ENCODE peak calls at places on chromosomes 4 and X, in eight cellular contexts. One of them, this sample, is unnamed.

GRCh38 chr4:5460106-5460801 is 248.1 kb downstream of the EVC2 start:
- DNase-seq in GM12878: no peak
- DNase-seq in K562: peak; percentile 52
- DNase-seq in HepG2: peak; percentile 13
- DNase-seq in SK-N-SH: peak; percentile 60
- DNase-seq in HCT116: peak; percentile 4
- DNase-seq in endothelial cell of umbilical vein: peak; percentile 7
- DNase-seq in H1: peak; percentile 38
- DNase-seq in this sample: peak; percentile 71

GRCh38 chr4:141802324-141802723 is 165.9 kb downstream of the IL15 start:
- DNase-seq in H1: no peak
- DNase-seq in HepG2: no peak
- DNase-seq in K562: no peak
- DNase-seq in GM12878: no peak
- DNase-seq in HCT116: no peak
- DNase-seq in SK-N-SH: no peak
- DNase-seq in endothelial cell of umbilical vein: no peak
- DNase-seq in this sample: no peak

GRCh38 chr4:5711479-5712184 is 631 bp downstream of the EVC start:
- DNase-seq in HepG2: peak; percentile 15
- DNase-seq in SK-N-SH: no peak
- DNase-seq in endothelial cell of umbilical vein: peak; percentile 43
- DNase-seq in GM12878: no peak
- DNase-seq in H1: no peak
- DNase-seq in K562: no peak
- DNase-seq in HCT116: no peak
- DNase-seq in this sample: peak; percentile 75

GRCh38 chr4:77344001-77344400 is 187.0 kb downstream of the CCNG2 start:
- DNase-seq in H1: no peak
- DNase-seq in K562: no peak
- DNase-seq in SK-N-SH: no peak
- DNase-seq in HCT116: no peak
- DNase-seq in endothelial cell of umbilical vein: no peak
- DNase-seq in HepG2: no peak
- DNase-seq in GM12878: no peak
- DNase-seq in this sample: no peak

GRCh38 chr4:110107868-110108267 is 90.5 kb downstream of the ELOVL6 start:
- DNase-seq in SK-N-SH: no peak
- DNase-seq in HepG2: no peak
- DNase-seq in GM12878: no peak
- DNase-seq in HCT116: no peak
- DNase-seq in H1: no peak
- DNase-seq in endothelial cell of umbilical vein: no peak
- DNase-seq in K562: no peak
- DNase-seq in this sample: no peak

GRCh38 chr4:6452897-6453687 is 19.3 kb downstream of the PPP2R2C start:
- DNase-seq in K562: no peak
- DNase-seq in GM12878: no peak
- DNase-seq in H1: no peak
- DNase-seq in endothelial cell of umbilical vein: no peak
- DNase-seq in SK-N-SH: no peak
- DNase-seq in HepG2: no peak
- DNase-seq in HCT116: no peak
- DNase-seq in this sample: no peak

GRCh38 chrX:103688949-103689348 is 2.5 kb upstream of the MORF4L2 start:
- DNase-seq in H1: no peak
- DNase-seq in endothelial cell of umbilical vein: peak; percentile 29
- DNase-seq in GM12878: no peak
- DNase-seq in HCT116: no peak
- DNase-seq in SK-N-SH: peak; percentile 27
- DNase-seq in HepG2: peak; percentile 21
- DNase-seq in K562: peak; percentile 11
- DNase-seq in this sample: peak; percentile 23

GRCh38 chr4:146370841-146371240 is 150.9 kb downstream of the SLC10A7 start:
- DNase-seq in HepG2: no peak
- DNase-seq in endothelial cell of umbilical vein: peak; percentile 20
- DNase-seq in K562: no peak
- DNase-seq in SK-N-SH: no peak
- DNase-seq in HCT116: no peak
- DNase-seq in GM12878: no peak
- DNase-seq in H1: no peak
- DNase-seq in this sample: no peak

DNA sequence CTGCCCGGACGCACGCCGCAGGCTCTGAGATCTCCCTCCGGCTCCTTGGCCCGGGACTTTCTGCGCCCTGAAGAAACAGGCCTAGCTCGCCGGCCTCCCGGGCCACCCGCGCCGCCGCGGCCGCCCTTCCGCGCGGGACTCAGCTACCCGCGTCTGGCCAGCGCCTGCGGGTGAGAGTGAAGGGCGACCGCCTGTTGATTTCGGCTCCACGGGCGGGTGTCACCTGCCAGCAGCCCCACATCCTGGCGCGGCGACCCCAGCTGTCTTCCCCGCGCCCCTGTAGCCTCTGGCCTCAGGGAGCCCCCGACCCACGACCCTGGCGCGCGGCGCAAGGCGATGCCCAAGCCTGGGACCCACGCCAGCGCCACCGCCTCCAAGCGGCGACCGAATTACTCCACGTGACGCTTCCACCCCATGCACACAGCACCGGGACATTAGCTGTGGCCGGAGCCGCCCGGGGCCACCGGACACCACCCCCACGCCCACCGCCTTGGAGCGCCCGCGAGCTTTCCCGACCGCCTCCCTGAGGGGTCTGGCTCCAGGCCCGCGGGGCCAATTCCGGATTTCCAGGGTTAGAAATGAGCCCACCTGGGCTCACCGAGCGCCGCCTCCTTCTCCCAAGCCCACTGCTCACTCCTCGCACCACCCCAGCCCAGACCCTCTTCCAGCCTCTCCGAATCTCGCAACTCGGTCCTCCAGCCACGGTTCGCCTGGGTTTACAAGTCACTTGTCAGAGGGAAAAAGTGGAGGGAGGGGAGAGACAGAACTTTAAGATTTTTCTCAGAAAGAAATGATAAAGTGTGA is 10.2 kb downstream of the ARX start:
- DNase-seq in K562: no peak
- DNase-seq in SK-N-SH: no peak
- DNase-seq in GM12878: no peak
- DNase-seq in HepG2: no peak
- DNase-seq in HCT116: no peak
- DNase-seq in endothelial cell of umbilical vein: no peak
- DNase-seq in H1: no peak
- DNase-seq in this sample: no peak
- H3K4me2 ChIP-seq in K562: no peak overlapping the region
- H3K4me2 ChIP-seq in SK-N-SH: no peak overlapping the region
- H3K4me2 ChIP-seq in GM12878: no peak overlapping the region
- H3K4me2 ChIP-seq in HepG2: peak overlapping the region; percentile 27
- H3K4me2 ChIP-seq in HCT116: no peak overlapping the region
- H3K4me2 ChIP-seq in endothelial cell of umbilical vein: no peak overlapping the region
- H3K4me2 ChIP-seq in H1: peak overlapping the region; percentile 70
- H3K4me2 ChIP-seq in this sample: peak overlapping the region; percentile 84

GRCh38 chr4:24559889-24560288 is 24.5 kb downstream of the DHX15 start:
- DNase-seq in H1: no peak
- DNase-seq in HCT116: no peak
- DNase-seq in endothelial cell of umbilical vein: no peak
- DNase-seq in HepG2: no peak
- DNase-seq in GM12878: no peak
- DNase-seq in K562: no peak
- DNase-seq in SK-N-SH: no peak
- DNase-seq in this sample: no peak
- H3K4me1 ChIP-seq in H1: no peaks in the 10 kb centered on the region
- H3K4me1 ChIP-seq in HCT116: no peaks in the 10 kb centered on the region
- H3K4me1 ChIP-seq in endothelial cell of umbilical vein: peaks cover 14% of the 10 kb centered on the region
- H3K4me1 ChIP-seq in HepG2: peaks cover 53% of the 10 kb centered on the region
- H3K4me1 ChIP-seq in GM12878: no peaks in the 10 kb centered on the region
- H3K4me1 ChIP-seq in K562: no peaks in the 10 kb centered on the region
- H3K4me1 ChIP-seq in SK-N-SH: no peaks in the 10 kb centered on the region
- H3K4me1 ChIP-seq in this sample: peaks cover 62% of the 10 kb centered on the region

GRCh38 chr4:156945532-156945931 is 26.1 kb downstream of the PDGFC start:
- DNase-seq in HCT116: no peak
- DNase-seq in SK-N-SH: no peak
- DNase-seq in HepG2: no peak
- DNase-seq in K562: no peak
- DNase-seq in endothelial cell of umbilical vein: peak; percentile 50
- DNase-seq in H1: no peak
- DNase-seq in GM12878: no peak
- DNase-seq in this sample: no peak

GRCh38 chr4:156941940-156942548 is 29.6 kb downstream of the PDGFC start:
- DNase-seq in HCT116: no peak
- DNase-seq in H1: peak; percentile 21
- DNase-seq in endothelial cell of umbilical vein: peak; percentile 88
- DNase-seq in SK-N-SH: no peak
- DNase-seq in GM12878: no peak
- DNase-seq in HepG2: peak; percentile 98
- DNase-seq in K562: no peak
- DNase-seq in this sample: peak; percentile 78

GRCh38 chr4:156939801-156940200 is 31.8 kb downstream of the PDGFC start:
- DNase-seq in SK-N-SH: no peak
- DNase-seq in HepG2: no peak
- DNase-seq in endothelial cell of umbilical vein: peak; percentile 30
- DNase-seq in GM12878: no peak
- DNase-seq in K562: no peak
- DNase-seq in H1: no peak
- DNase-seq in HCT116: no peak
- DNase-seq in this sample: no peak

GRCh38 chr4:156946508-156947197 is 24.9 kb downstream of the PDGFC start:
- DNase-seq in K562: no peak
- DNase-seq in H1: no peak
- DNase-seq in SK-N-SH: no peak
- DNase-seq in HepG2: no peak
- DNase-seq in GM12878: no peak
- DNase-seq in endothelial cell of umbilical vein: peak; percentile 89
- DNase-seq in HCT116: peak; percentile 93
- DNase-seq in this sample: no peak

DNA sequence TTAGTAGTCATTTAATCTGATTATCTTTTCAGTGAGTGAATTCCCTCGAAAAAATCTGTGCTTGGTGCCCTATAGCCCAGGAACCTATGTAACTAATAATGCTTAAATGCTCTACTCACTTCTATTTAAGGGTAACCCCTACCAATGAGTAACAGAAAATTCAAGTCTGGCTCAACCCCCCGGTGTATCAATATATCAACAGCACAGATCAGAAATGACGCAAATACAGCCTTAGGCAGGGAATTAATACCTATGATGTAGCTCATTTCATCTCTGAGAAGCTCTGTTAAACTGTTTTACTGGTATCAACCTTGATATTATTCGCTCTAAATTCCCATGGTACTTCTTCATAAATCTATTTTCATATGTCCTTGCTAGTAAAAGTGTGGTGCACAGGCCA is 28.6 kb downstream of the PDGFC start:
- DNase-seq in HepG2: no peak
- DNase-seq in SK-N-SH: no peak
- DNase-seq in GM12878: no peak
- DNase-seq in HCT116: no peak
- DNase-seq in endothelial cell of umbilical vein: no peak
- DNase-seq in H1: no peak
- DNase-seq in K562: no peak
- DNase-seq in this sample: no peak
- TF ChIP-seq POLR2AphosphoS5 in HepG2: no peak
- TF ChIP-seq POLR2AphosphoS5 in SK-N-SH: no peak
- TF ChIP-seq POLR2AphosphoS5 in GM12878: no peak
- TF ChIP-seq POLR2AphosphoS5 in HCT116: no peak
- TF ChIP-seq POLR2AphosphoS5 in endothelial cell of umbilical vein: no peak
- TF ChIP-seq POLR2AphosphoS5 in H1: no peak
- TF ChIP-seq POLR2AphosphoS5 in K562: no peak
- TF ChIP-seq POLR2AphosphoS5 in this sample: no peak

GRCh38 chrX:153477458-153477857 is 7.1 kb upstream of the HAUS7 start:
- DNase-seq in endothelial cell of umbilical vein: no peak
- DNase-seq in HCT116: no peak
- DNase-seq in HepG2: no peak
- DNase-seq in K562: no peak
- DNase-seq in H1: no peak
- DNase-seq in GM12878: no peak
- DNase-seq in SK-N-SH: peak; percentile 51
- DNase-seq in this sample: no peak
- H3K4me2 ChIP-seq in endothelial cell of umbilical vein: no peak overlapping the region
- H3K4me2 ChIP-seq in HCT116: no peak overlapping the region
- H3K4me2 ChIP-seq in HepG2: no peak overlapping the region
- H3K4me2 ChIP-seq in K562: no peak overlapping the region
- H3K4me2 ChIP-seq in H1: no peak overlapping the region
- H3K4me2 ChIP-seq in GM12878: no peak overlapping the region
- H3K4me2 ChIP-seq in SK-N-SH: peak overlapping the region; percentile 54
- H3K4me2 ChIP-seq in this sample: no peak overlapping the region

GRCh38 chr4:80071643-80072606 is 1.1 kb downstream of the ANTXR2 start:
- DNase-seq in HepG2: peak; percentile 6
- DNase-seq in GM12878: peak; percentile 30
- DNase-seq in K562: peak; percentile 36
- DNase-seq in SK-N-SH: no peak
- DNase-seq in HCT116: no peak
- DNase-seq in endothelial cell of umbilical vein: no peak
- DNase-seq in H1: peak; percentile 17
- DNase-seq in this sample: peak; percentile 69

GRCh38 chr4:80070880-80071620 is 2.0 kb downstream of the ANTXR2 start:
- DNase-seq in K562: no peak
- DNase-seq in HCT116: no peak
- DNase-seq in HepG2: peak; percentile 34
- DNase-seq in H1: no peak
- DNase-seq in GM12878: no peak
- DNase-seq in SK-N-SH: no peak
- DNase-seq in endothelial cell of umbilical vein: peak; percentile 13
- DNase-seq in this sample: no peak

GRCh38 chr4:80069108-80069836 is 3.8 kb downstream of the ANTXR2 start:
- DNase-seq in endothelial cell of umbilical vein: no peak
- DNase-seq in K562: no peak
- DNase-seq in H1: no peak
- DNase-seq in HCT116: no peak
- DNase-seq in HepG2: no peak
- DNase-seq in GM12878: no peak
- DNase-seq in SK-N-SH: no peak
- DNase-seq in this sample: no peak

GRCh38 chr4:80072607-80073361 is at the start of gene ANTXR2:
- DNase-seq in SK-N-SH: peak; percentile 86
- DNase-seq in HepG2: peak; percentile 70
- DNase-seq in HCT116: peak; percentile 49
- DNase-seq in GM12878: no peak
- DNase-seq in K562: peak; percentile 82
- DNase-seq in H1: peak; percentile 39
- DNase-seq in endothelial cell of umbilical vein: peak; percentile 84
- DNase-seq in this sample: peak; percentile 85

GRCh38 chr4:80069837-80070788 is 2.9 kb downstream of the ANTXR2 start:
- DNase-seq in K562: no peak
- DNase-seq in SK-N-SH: no peak
- DNase-seq in H1: no peak
- DNase-seq in HCT116: peak; percentile 19
- DNase-seq in GM12878: no peak
- DNase-seq in endothelial cell of umbilical vein: peak; percentile 17
- DNase-seq in HepG2: no peak
- DNase-seq in this sample: no peak
- H3K4me1 ChIP-seq in K562: peaks cover 12% of the 10 kb centered on the region
- H3K4me1 ChIP-seq in SK-N-SH: peaks cover 18% of the 10 kb centered on the region
- H3K4me1 ChIP-seq in H1: no peaks in the 10 kb centered on the region
- H3K4me1 ChIP-seq in HCT116: peaks cover 43% of the 10 kb centered on the region
- H3K4me1 ChIP-seq in GM12878: peaks cover 32% of the 10 kb centered on the region
- H3K4me1 ChIP-seq in endothelial cell of umbilical vein: peaks cover 36% of the 10 kb centered on the region
- H3K4me1 ChIP-seq in HepG2: peaks cover 33% of the 10 kb centered on the region
- H3K4me1 ChIP-seq in this sample: peaks cover 22% of the 10 kb centered on the region

This sample was measured in GM23338.